ENCODE peak calls at places on chromosomes 3 and 15, in six cellular contexts. E is activated CD4-positive, alpha-beta T cell treated with anti-CD3 and anti-CD28 coated beads, Interleukin-2, amount 50 U/mL, for 24 hours; Z is germinal center; I is RKO; N is cardiac muscle cell; K is stimulated activated CD4-positive, alpha-beta T cell treated with anti-CD3 and anti-CD28 coated beads, Interleukin-1b, Interleukin-23, amount 100 ng/mL, for 48 hours. P is an unnamed sample.

GRCh38 chr3:171353423-171353822 is 106.8 kb downstream of the TNIK start:
- DNase-seq in E (no peak), Z (no peak), I (no peak), N (no peak), K (no peak), P (no peak)

GRCh38 chr3:110106805-110107204 is 769.5 kb upstream of the DPPA4 start:
- DNase-seq in E (no peak), Z (no peak), I (no peak), N (no peak), K (no peak), P (no peak)

GRCh38 chr15:33310481-33311311 is at the start of gene RYR3:
- DNase-seq in E (no peak), Z (no peak), I (no peak), N (peak), K (no peak), P (peak)

GRCh38 chr15:76815421-76815820 is 89.7 kb downstream of the SCAPER start:
- DNase-seq in E (no peak), Z (no peak), I (no peak), N (no peak), K (no peak), P (no peak)

GRCh38 chr15:64970696-64971095 is 19.0 kb downstream of the SPG21 start:
- DNase-seq in E (no peak), Z (no peak), I (no peak), N (no peak), K (no peak), P (no peak)

GRCh38 chr15:82538961-82539689 is 1.1 kb downstream of the RPS17 start:
- DNase-seq in E (no peak), Z (no peak), I (peak), N (peak), K (no peak), P (no peak)

GRCh38 chr3:46710229-46710628 is 7.4 kb downstream of the PRSS50 start:
- DNase-seq in E (no peak), Z (no peak), I (no peak), N (no peak), K (no peak), P (no peak)

GRCh38 chr3:9787714-9788113 is 4.6 kb downstream of the TADA3 start:
- DNase-seq in E (no peak), Z (no peak), I (no peak), N (no peak), K (peak), P (no peak)

GRCh38 chr3:155093261-155093660 is 13.1 kb downstream of the MME start:
- DNase-seq in E (no peak), Z (no peak), I (no peak), N (no peak), K (no peak), P (no peak)

GRCh38 chr3:15327941-15328340 is 4.4 kb downstream of the SH3BP5 start:
- DNase-seq in E (no peak), Z (peak), I (no peak), N (no peak), K (peak), P (no peak)

P was measured in H9.